ENCODE peak calls at places on chromosomes 7 and 10, in ten cellular contexts. Y is body of pancreas; N is Daoy; S is activated CD8-positive, alpha-beta memory T cell treated with anti-CD3 and anti-CD28 coated beads, Interleukin-2, amount 50 U/mL, for 48 hours; R is stimulated activated CD4-positive, alpha-beta T cell treated with anti-CD3 and anti-CD28 coated beads, Interleukin-4, amount 100 ng/mL, for 4 hours; B is BE2C; I is activated CD4-positive, alpha-beta T cell treated with anti-CD3 and anti-CD28 coated beads for 24 hours; T is stimulated activated CD8-positive, alpha-beta memory T cell treated with anti-CD3 and anti-CD28 coated beads, Interleukin-12 subunit alpha, Interleukin-12 subunit beta, amount 100 ng/mL, for 1 hour; W is Kasumi-1; M is CD4-positive, alpha-beta memory T cell. Q is an unnamed sample.

GRCh38 chr7:102322202-102322715 is 34.0 kb downstream of the SPDYE6 start:
- DNase-seq in Y (no peak), N (no peak), S (peak; percentile 20), R (no peak), B (no peak), I (no peak), T (no peak), W (no peak), M (no peak), Q (no peak)

GRCh38 chr7:90752051-90752450 is 155.9 kb downstream of the CDK14 start:
- DNase-seq in Y (no peak), N (no peak), S (no peak), R (no peak), B (no peak), I (no peak), T (no peak), W (no peak), M (no peak), Q (no peak)

GRCh38 chr7:128164061-128164954 is 76.8 kb upstream of the LEP start:
- DNase-seq in Y (peak; percentile 33), N (peak; percentile 95), S (peak; percentile 50), R (no peak), B (no peak), I (no peak), T (no peak), W (no peak), M (no peak), Q (peak; percentile 58)

GRCh38 chr10:14478639-14479038 is 147.9 kb upstream of the FRMD4A start:
- DNase-seq in Y (peak; percentile 89), N (peak; percentile 84), S (no peak), R (no peak), B (peak; percentile 19), I (no peak), T (no peak), W (peak; percentile 66), M (no peak), Q (no peak)

GRCh38 chr10:104868231-104868630 is 227.1 kb downstream of the SORCS3 start:
- DNase-seq in Y (no peak), N (no peak), S (no peak), R (no peak), B (no peak), I (no peak), T (no peak), W (no peak), M (no peak), Q (no peak)

GRCh38 chr7:22564511-22565045 is 64.6 kb upstream of the STEAP1B start:
- DNase-seq in Y (peak; percentile 47), N (peak; percentile 99), S (no peak), R (no peak), B (no peak), I (no peak), T (no peak), W (peak; percentile 71), M (no peak), Q (peak; percentile 77)

GRCh38 chr10:116796910-116797513 is 52.3 kb upstream of the ENO4 start:
- DNase-seq in Y (peak; percentile 80), N (peak; percentile 59), S (peak; percentile 86), R (peak; percentile 68), B (peak; percentile 74), I (peak; percentile 60), T (peak; percentile 27), W (peak; percentile 75), M (peak; percentile 52), Q (no peak)

GRCh38 chr10:44394696-44395383 is 9.9 kb upstream of the CXCL12 start:
- DNase-seq in Y (no peak), N (no peak), S (no peak), R (no peak), B (no peak), I (no peak), T (no peak), W (no peak), M (no peak), Q (peak; percentile 58)